ENCODE peak calls at places on chromosomes 2 and 18, in five cellular contexts. E is HCT116, H is IMR-90, Y is fibroblast of lung, X is SK-N-SH. T is an unnamed sample.

GRCh38 chr2:121185571-121186074 is 99.4 kb downstream of the TFCP2L1 start:
- DNase-seq in E (peak; percentile 8), H (no peak), Y (peak; percentile 20), X (no peak), T (no peak)

GRCh38 chr18:6434987-6435709 is 20.4 kb upstream of the L3MBTL4 start:
- DNase-seq in E (no peak), H (no peak), Y (no peak), X (peak; percentile 80), T (no peak)

GRCh38 chr2:159381574-159381973 is 95.1 kb upstream of the WDSUB1 start:
- DNase-seq in E (no peak), H (no peak), Y (peak; percentile 3), X (no peak), T (no peak)

GRCh38 chr2:219059725-219060682 is 717 bp downstream of the IHH start:
- DNase-seq in E (no peak), H (no peak), Y (no peak), X (peak; percentile 74), T (no peak)

GRCh38 chr2:69046221-69046662 is 33.3 kb downstream of the ANTXR1 start:
- DNase-seq in E (no peak), H (peak; percentile 98), Y (peak; percentile 94), X (no peak), T (no peak)

GRCh38 chr2:101486258-101486701 is 11.4 kb upstream of the RFX8 start:
- DNase-seq in E (no peak), H (no peak), Y (no peak), X (no peak), T (no peak)

GRCh38 chr2:241111443-241111810 is 9.3 kb upstream of the MTERF4 start:
- DNase-seq in E (no peak), H (no peak), Y (no peak), X (no peak), T (no peak)

GRCh38 chr2:128781888-128782385 is 463.3 kb upstream of the HS6ST1 start:
- DNase-seq in E (no peak), H (no peak), Y (no peak), X (no peak), T (no peak)

GRCh38 chr2:1808921-1809551 is 64.7 kb upstream of the PXDN start:
- DNase-seq in E (no peak), H (peak; percentile 10), Y (peak; percentile 57), X (no peak), T (no peak)

GRCh38 chr18:25247725-25248124 is 104.2 kb downstream of the ZNF521 start:
- DNase-seq in E (no peak), H (peak; percentile 77), Y (peak; percentile 75), X (no peak), T (no peak)

GRCh38 chr2:73952499-73953446 is 26.1 kb downstream of the DGUOK start:
- DNase-seq in E (no peak), H (peak; percentile 64), Y (peak; percentile 70), X (no peak), T (no peak)

GRCh38 chr18:67408240-67408639 is 108.3 kb downstream of the DSEL start:
- DNase-seq in E (no peak), H (peak; percentile 72), Y (peak; percentile 65), X (no peak), T (no peak)

GRCh38 chr2:61478086-61478485 is 7.2 kb upstream of the USP34 start:
- DNase-seq in E (no peak), H (no peak), Y (no peak), X (no peak), T (no peak)

GRCh38 chr2:179239194-179239593 is 25.4 kb downstream of the SESTD1 start:
- DNase-seq in E (peak; percentile 69), H (peak; percentile 28), Y (peak; percentile 54), X (no peak), T (peak; percentile 9)

GRCh38 chr2:99488587-99488998 is 1.2 kb downstream of the REV1 start:
- DNase-seq in E (no peak), H (peak; percentile 39), Y (peak; percentile 42), X (peak; percentile 41), T (no peak)

GRCh38 chr2:54579682-54580349 is 123.7 kb downstream of the SPTBN1 start:
- DNase-seq in E (no peak), H (no peak), Y (no peak), X (no peak), T (no peak)
- H2AFZ ChIP-seq in E (no peak overlapping the region), H (no peak overlapping the region), Y (no peak overlapping the region), X (no peak overlapping the region), T (no peak overlapping the region)

GRCh38 chr2:190585000-190585678 is 50.6 kb upstream of the NEMP2 start:
- DNase-seq in E (no peak), H (no peak), Y (no peak), X (no peak), T (no peak)
- TF ChIP-seq CTCF in E (no peak), H (no peak), Y (no peak), X (no peak), T (peak; percentile 49)

GRCh38 chr2:236161531-236161930 is 6.7 kb downstream of the GBX2 start:
- DNase-seq in E (no peak), H (no peak), Y (no peak), X (no peak), T (no peak)
- H3K27me3 ChIP-seq in E (no peaks in the 10 kb centered on the region), H (peaks cover 95% of the 10 kb centered on the region), Y (peaks cover 52% of the 10 kb centered on the region), X (peaks cover 24% of the 10 kb centered on the region), T (peaks cover 48% of the 10 kb centered on the region)

DNA sequence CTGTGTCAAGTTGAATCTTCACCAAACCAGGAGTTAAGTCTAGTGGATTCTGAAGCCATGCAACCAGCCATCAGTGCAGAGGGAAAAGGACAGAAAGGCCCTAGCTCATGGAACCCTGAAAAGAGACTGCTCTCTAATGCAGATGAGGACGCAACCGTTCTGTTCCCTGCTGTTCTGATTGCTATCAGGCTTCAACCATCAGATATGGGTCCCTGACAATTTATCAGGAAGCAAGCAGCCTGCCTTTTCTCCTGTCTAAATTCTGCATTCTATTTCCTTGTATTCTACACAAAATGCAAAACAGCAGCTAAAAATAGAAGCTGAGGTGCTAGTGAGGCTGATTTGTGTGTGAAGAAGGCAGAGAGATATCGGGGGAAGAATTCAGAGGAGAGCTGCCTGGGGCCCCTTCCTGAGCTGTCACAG is 68.4 kb upstream of the RTN4 start:
- DNase-seq in E (no peak), H (no peak), Y (no peak), X (no peak), T (no peak)
- H2AFZ ChIP-seq in E (no peak overlapping the region), H (no peak overlapping the region), Y (no peak overlapping the region), X (no peak overlapping the region), T (no peak overlapping the region)

GRCh38 chr2:161910200-161910599 is 163.8 kb downstream of the DPP4 start:
- DNase-seq in E (no peak), H (no peak), Y (no peak), X (no peak), T (no peak)

GRCh38 chr2:161915121-161915520 is 158.9 kb downstream of the DPP4 start:
- DNase-seq in E (no peak), H (no peak), Y (peak; percentile 39), X (no peak), T (no peak)

GRCh38 chr2:161913865-161914264 is 160.2 kb downstream of the DPP4 start:
- DNase-seq in E (peak; percentile 21), H (peak; percentile 24), Y (peak; percentile 77), X (no peak), T (peak; percentile 53)

DNA sequence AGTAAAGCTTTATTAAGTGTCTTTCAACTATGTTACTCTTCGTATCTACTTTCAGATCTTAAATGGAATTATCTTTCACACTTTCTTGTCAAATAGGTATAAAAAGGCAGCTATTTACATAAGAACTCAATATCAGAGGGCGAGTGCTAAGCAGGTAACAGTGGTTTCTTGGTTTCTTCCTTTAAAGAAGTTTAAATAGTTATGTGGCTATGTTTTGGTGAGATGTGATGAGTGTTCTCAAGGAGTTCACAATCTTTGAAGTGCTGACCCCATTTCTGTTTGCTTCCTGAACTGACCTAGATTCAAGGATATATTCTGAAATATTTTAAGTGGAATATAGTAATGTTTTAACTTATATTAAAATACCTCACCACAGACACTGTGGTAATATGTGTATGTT is 161.9 kb downstream of the DPP4 start:
- DNase-seq in E (no peak), H (no peak), Y (no peak), X (no peak), T (no peak)
- TF ChIP-seq CTCF in E (no peak), H (no peak), Y (no peak), X (no peak), T (no peak)

GRCh38 chr2:65276604-65277003 is 49.0 kb downstream of the ACTR2 start:
- DNase-seq in E (no peak), H (peak; percentile 30), Y (peak; percentile 34), X (no peak), T (no peak)
- H3K27me3 ChIP-seq in E (no peaks in the 10 kb centered on the region), H (no peaks in the 10 kb centered on the region), Y (no peaks in the 10 kb centered on the region), X (no peaks in the 10 kb centered on the region), T (no peaks in the 10 kb centered on the region)

T was measured in keratinocyte.